ENCODE peak calls at places on chromosomes 7 and 10, in six cellular contexts. One of them, this sample, is unnamed.
A peak's percentile ranks its signal among the peaks of the same experiment; 100 is the strongest.

GRCh38 chr7:25297231-25297630 is 68.9 kb upstream of the NPVF start:
- DNase-seq in A549: no peak
- DNase-seq in GM06990: no peak
- DNase-seq in mucosa of descending colon: no peak
- DNase-seq in mesothelial cell of epicardium: no peak
- DNase-seq in progenitor cell of endocrine pancreas: no peak
- DNase-seq in this sample: no peak

GRCh38 chr10:130802301-130802700 is 509.2 kb downstream of the TCERG1L start:
- DNase-seq in A549: no peak
- DNase-seq in GM06990: no peak
- DNase-seq in mucosa of descending colon: no peak
- DNase-seq in mesothelial cell of epicardium: no peak
- DNase-seq in progenitor cell of endocrine pancreas: no peak
- DNase-seq in this sample: no peak

GRCh38 chr7:1348096-1348835 is 111.0 kb downstream of the MICALL2 start:
- DNase-seq in A549: no peak
- DNase-seq in GM06990: no peak
- DNase-seq in mucosa of descending colon: peak; percentile 29
- DNase-seq in mesothelial cell of epicardium: no peak
- DNase-seq in progenitor cell of endocrine pancreas: no peak
- DNase-seq in this sample: no peak

GRCh38 chr10:3948843-3949242 is 163.8 kb upstream of the KLF6 start:
- DNase-seq in A549: peak; percentile 16
- DNase-seq in GM06990: no peak
- DNase-seq in mucosa of descending colon: no peak
- DNase-seq in mesothelial cell of epicardium: no peak
- DNase-seq in progenitor cell of endocrine pancreas: no peak
- DNase-seq in this sample: no peak

GRCh38 chr7:10300557-10300956 is 673.1 kb upstream of the PHF14 start:
- DNase-seq in A549: no peak
- DNase-seq in GM06990: no peak
- DNase-seq in mucosa of descending colon: no peak
- DNase-seq in mesothelial cell of epicardium: no peak
- DNase-seq in progenitor cell of endocrine pancreas: no peak
- DNase-seq in this sample: no peak

GRCh38 chr7:85719981-85720963 is 533.4 kb upstream of the SEMA3D start:
- DNase-seq in A549: peak; percentile 45
- DNase-seq in GM06990: no peak
- DNase-seq in mucosa of descending colon: no peak
- DNase-seq in mesothelial cell of epicardium: no peak
- DNase-seq in progenitor cell of endocrine pancreas: no peak
- DNase-seq in this sample: no peak

GRCh38 chr10:104234934-104235333 is 2.8 kb upstream of the CFAP43 start:
- DNase-seq in A549: no peak
- DNase-seq in GM06990: no peak
- DNase-seq in mucosa of descending colon: no peak
- DNase-seq in mesothelial cell of epicardium: no peak
- DNase-seq in progenitor cell of endocrine pancreas: no peak
- DNase-seq in this sample: no peak

GRCh38 chr7:16078076-16078952 is 343.0 kb downstream of the CRPPA start:
- DNase-seq in A549: peak; percentile 71
- DNase-seq in GM06990: no peak
- DNase-seq in mucosa of descending colon: no peak
- DNase-seq in mesothelial cell of epicardium: no peak
- DNase-seq in progenitor cell of endocrine pancreas: no peak
- DNase-seq in this sample: peak; percentile 4

GRCh38 chr10:44992070-44992731 is 8.5 kb upstream of the ZNF22 start:
- DNase-seq in A549: no peak
- DNase-seq in GM06990: no peak
- DNase-seq in mucosa of descending colon: peak; percentile 37
- DNase-seq in mesothelial cell of epicardium: no peak
- DNase-seq in progenitor cell of endocrine pancreas: no peak
- DNase-seq in this sample: no peak

GRCh38 chr10:23368816-23369640 is 24.4 kb upstream of the C10orf67 start:
- DNase-seq in A549: no peak
- DNase-seq in GM06990: peak; percentile 62
- DNase-seq in mucosa of descending colon: no peak
- DNase-seq in mesothelial cell of epicardium: no peak
- DNase-seq in progenitor cell of endocrine pancreas: no peak
- DNase-seq in this sample: peak; percentile 61

GRCh38 chr10:26513101-26513500 is 75.0 kb downstream of the APBB1IP start:
- DNase-seq in A549: no peak
- DNase-seq in GM06990: no peak
- DNase-seq in mucosa of descending colon: no peak
- DNase-seq in mesothelial cell of epicardium: no peak
- DNase-seq in progenitor cell of endocrine pancreas: no peak
- DNase-seq in this sample: no peak

GRCh38 chr10:26517141-26517890 is 79.2 kb downstream of the APBB1IP start:
- DNase-seq in A549: no peak
- DNase-seq in GM06990: no peak
- DNase-seq in mucosa of descending colon: no peak
- DNase-seq in mesothelial cell of epicardium: no peak
- DNase-seq in progenitor cell of endocrine pancreas: no peak
- DNase-seq in this sample: no peak

GRCh38 chr10:26520575-26520974 is 82.4 kb downstream of the APBB1IP start:
- DNase-seq in A549: no peak
- DNase-seq in GM06990: no peak
- DNase-seq in mucosa of descending colon: no peak
- DNase-seq in mesothelial cell of epicardium: no peak
- DNase-seq in progenitor cell of endocrine pancreas: no peak
- DNase-seq in this sample: no peak

GRCh38 chr10:26519803-26520202 is 81.7 kb downstream of the APBB1IP start:
- DNase-seq in A549: no peak
- DNase-seq in GM06990: no peak
- DNase-seq in mucosa of descending colon: no peak
- DNase-seq in mesothelial cell of epicardium: no peak
- DNase-seq in progenitor cell of endocrine pancreas: no peak
- DNase-seq in this sample: no peak

DNA sequence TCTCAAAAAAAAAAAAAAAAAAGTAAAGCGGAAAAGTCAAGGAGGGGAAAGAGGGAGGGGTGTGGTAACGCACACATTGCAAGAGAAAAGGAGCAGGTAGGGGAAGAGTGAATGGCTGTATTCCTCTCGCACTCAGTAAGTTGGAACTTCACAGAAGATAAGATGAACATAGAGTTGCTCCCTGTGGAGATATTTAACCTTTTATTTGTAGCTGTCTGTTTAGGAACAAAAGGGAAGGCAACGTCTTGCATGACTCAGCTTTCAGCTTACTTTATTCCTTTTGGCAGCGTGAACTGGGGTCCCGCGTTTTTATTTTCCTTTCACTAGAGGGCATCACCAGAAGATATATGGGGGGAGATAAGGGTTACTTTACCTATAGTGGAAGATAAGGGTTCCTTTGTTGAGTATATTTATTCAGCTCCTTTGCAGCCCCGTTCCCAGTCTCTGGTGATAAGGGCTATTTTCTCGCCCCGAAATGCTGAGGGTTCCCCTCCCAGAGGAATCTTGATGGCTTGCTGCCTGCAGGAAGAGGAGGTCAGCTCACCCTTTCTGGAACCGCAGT is 78.5 kb downstream of the APBB1IP start:
- DNase-seq in A549: no peak
- DNase-seq in GM06990: no peak
- DNase-seq in mucosa of descending colon: no peak
- DNase-seq in mesothelial cell of epicardium: no peak
- DNase-seq in progenitor cell of endocrine pancreas: peak; percentile 10
- DNase-seq in this sample: no peak
- TF ChIP-seq CTCF in A549: no peak
- TF ChIP-seq CTCF in GM06990: no peak
- TF ChIP-seq CTCF in mucosa of descending colon: no peak
- TF ChIP-seq CTCF in mesothelial cell of epicardium: no peak
- TF ChIP-seq CTCF in progenitor cell of endocrine pancreas: no peak
- TF ChIP-seq CTCF in this sample: no peak

DNA sequence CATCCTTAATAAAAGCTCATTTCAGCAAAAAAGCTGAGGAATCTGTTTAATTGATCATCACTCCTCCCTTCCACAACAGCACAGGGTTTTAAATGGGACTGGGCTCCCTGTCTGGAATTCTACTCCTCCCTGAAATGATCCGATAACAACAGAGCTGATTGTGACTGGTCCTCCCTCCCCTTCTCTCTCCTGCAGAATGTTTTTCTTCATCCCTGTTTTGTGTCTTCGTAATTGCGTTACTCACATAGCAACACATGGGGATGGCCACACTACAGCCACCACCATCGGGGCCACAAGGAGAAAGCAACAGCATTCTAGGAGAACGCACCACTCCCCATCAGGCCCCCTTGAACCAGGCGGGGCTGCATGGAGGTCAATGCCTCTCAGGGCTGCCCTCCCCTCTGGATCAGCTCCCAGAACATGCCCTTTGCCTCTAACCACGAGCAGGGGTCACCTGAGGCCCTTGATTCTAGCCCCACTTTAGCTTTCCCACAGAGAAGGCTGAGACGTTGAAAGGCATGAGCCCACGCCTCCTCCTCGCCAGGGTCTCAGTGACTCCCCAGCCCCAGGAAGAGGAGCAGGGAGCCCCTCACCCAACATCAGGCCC is 152.6 kb downstream of the PLXNA4 start:
- DNase-seq in A549: no peak
- DNase-seq in GM06990: no peak
- DNase-seq in mucosa of descending colon: no peak
- DNase-seq in mesothelial cell of epicardium: no peak
- DNase-seq in progenitor cell of endocrine pancreas: no peak
- DNase-seq in this sample: no peak
- TF ChIP-seq CTCF in A549: no peak
- TF ChIP-seq CTCF in GM06990: no peak
- TF ChIP-seq CTCF in mucosa of descending colon: no peak
- TF ChIP-seq CTCF in mesothelial cell of epicardium: no peak
- TF ChIP-seq CTCF in progenitor cell of endocrine pancreas: no peak
- TF ChIP-seq CTCF in this sample: no peak

GRCh38 chr10:62514079-62514693 is 140.0 kb downstream of the ZNF365 start:
- DNase-seq in A549: no peak
- DNase-seq in GM06990: no peak
- DNase-seq in mucosa of descending colon: no peak
- DNase-seq in mesothelial cell of epicardium: no peak
- DNase-seq in progenitor cell of endocrine pancreas: no peak
- DNase-seq in this sample: no peak
- TF ChIP-seq CTCF in A549: no peak
- TF ChIP-seq CTCF in GM06990: no peak
- TF ChIP-seq CTCF in mucosa of descending colon: no peak
- TF ChIP-seq CTCF in mesothelial cell of epicardium: no peak
- TF ChIP-seq CTCF in progenitor cell of endocrine pancreas: no peak
- TF ChIP-seq CTCF in this sample: no peak

GRCh38 chr7:41048771-41049170 is 654.1 kb downstream of the INHBA start:
- DNase-seq in A549: no peak
- DNase-seq in GM06990: no peak
- DNase-seq in mucosa of descending colon: no peak
- DNase-seq in mesothelial cell of epicardium: no peak
- DNase-seq in progenitor cell of endocrine pancreas: no peak
- DNase-seq in this sample: no peak

GRCh38 chr7:41046778-41047177 is 656.1 kb downstream of the INHBA start:
- DNase-seq in A549: no peak
- DNase-seq in GM06990: no peak
- DNase-seq in mucosa of descending colon: no peak
- DNase-seq in mesothelial cell of epicardium: no peak
- DNase-seq in progenitor cell of endocrine pancreas: no peak
- DNase-seq in this sample: no peak

GRCh38 chr7:41046221-41046761 is 656.6 kb downstream of the INHBA start:
- DNase-seq in A549: no peak
- DNase-seq in GM06990: no peak
- DNase-seq in mucosa of descending colon: no peak
- DNase-seq in mesothelial cell of epicardium: no peak
- DNase-seq in progenitor cell of endocrine pancreas: no peak
- DNase-seq in this sample: no peak

GRCh38 chr7:41047192-41047591 is 655.7 kb downstream of the INHBA start:
- DNase-seq in A549: no peak
- DNase-seq in GM06990: no peak
- DNase-seq in mucosa of descending colon: no peak
- DNase-seq in mesothelial cell of epicardium: no peak
- DNase-seq in progenitor cell of endocrine pancreas: no peak
- DNase-seq in this sample: no peak

DNA sequence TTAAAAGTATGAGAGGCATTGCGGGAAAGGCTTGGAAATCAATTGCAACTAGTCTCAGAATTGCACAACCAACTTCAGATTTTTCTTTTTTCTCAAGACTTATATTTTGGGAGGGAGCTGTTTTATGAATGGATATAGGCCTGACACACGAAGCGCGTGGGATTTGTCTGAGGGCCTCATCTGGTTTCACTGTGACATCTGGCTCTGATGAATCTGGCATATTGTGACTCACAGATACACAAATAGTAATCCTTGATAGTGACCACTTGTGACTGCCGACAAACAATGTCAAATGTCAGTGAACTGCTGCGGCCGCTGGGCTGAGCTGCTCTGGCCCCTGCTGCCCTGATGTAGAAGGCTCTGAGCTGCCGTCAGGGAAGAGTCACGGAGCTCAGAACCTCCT is 655.1 kb downstream of the INHBA start:
- DNase-seq in A549: no peak
- DNase-seq in GM06990: no peak
- DNase-seq in mucosa of descending colon: no peak
- DNase-seq in mesothelial cell of epicardium: no peak
- DNase-seq in progenitor cell of endocrine pancreas: no peak
- DNase-seq in this sample: no peak
- TF ChIP-seq CTCF in A549: no peak
- TF ChIP-seq CTCF in GM06990: no peak
- TF ChIP-seq CTCF in mucosa of descending colon: no peak
- TF ChIP-seq CTCF in mesothelial cell of epicardium: no peak
- TF ChIP-seq CTCF in progenitor cell of endocrine pancreas: no peak
- TF ChIP-seq CTCF in this sample: no peak

GRCh38 chr10:11697718-11698527 is 44.3 kb upstream of the ECHDC3 start:
- DNase-seq in A549: no peak
- DNase-seq in GM06990: no peak
- DNase-seq in mucosa of descending colon: no peak
- DNase-seq in mesothelial cell of epicardium: no peak
- DNase-seq in progenitor cell of endocrine pancreas: no peak
- DNase-seq in this sample: no peak
- TF ChIP-seq CTCF in A549: peak; percentile 23
- TF ChIP-seq CTCF in GM06990: peak; percentile 42
- TF ChIP-seq CTCF in mucosa of descending colon: no peak
- TF ChIP-seq CTCF in mesothelial cell of epicardium: no peak
- TF ChIP-seq CTCF in progenitor cell of endocrine pancreas: no peak
- TF ChIP-seq CTCF in this sample: peak; percentile 50

DNA sequence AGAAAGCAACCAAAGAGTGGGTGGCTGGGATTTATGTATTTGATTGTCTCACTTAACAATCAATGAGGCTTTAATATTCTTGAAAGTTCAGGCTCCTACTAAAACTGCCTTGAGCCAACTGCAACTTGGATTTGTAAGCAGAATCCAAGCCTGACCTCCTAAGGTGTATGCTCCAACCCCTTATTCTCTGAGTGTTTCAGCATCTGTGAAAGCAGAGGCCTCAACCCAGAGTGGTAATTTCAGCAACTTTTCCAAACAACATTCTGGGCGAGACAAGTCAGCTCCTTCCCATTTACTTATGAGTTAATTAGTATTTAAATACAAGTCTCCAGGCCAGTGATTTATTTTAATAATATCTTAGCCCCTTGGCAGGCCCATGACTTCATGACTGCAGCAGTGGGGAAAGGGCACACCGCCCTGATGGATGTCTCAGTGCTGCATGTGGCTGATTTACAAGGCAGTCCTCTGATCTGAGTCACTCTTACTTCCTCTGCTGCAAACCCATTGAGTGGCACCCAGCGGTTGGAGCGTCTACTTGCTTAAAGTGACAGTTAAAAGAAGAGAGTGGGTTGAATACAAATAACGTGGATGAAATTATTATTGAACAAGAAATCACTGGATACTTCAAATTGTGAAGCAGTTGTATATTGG is 209.1 kb downstream of the TRIL start:
- DNase-seq in A549: peak; percentile 50
- DNase-seq in GM06990: peak; percentile 24
- DNase-seq in mucosa of descending colon: no peak
- DNase-seq in mesothelial cell of epicardium: no peak
- DNase-seq in progenitor cell of endocrine pancreas: no peak
- DNase-seq in this sample: no peak
- TF ChIP-seq CTCF in A549: no peak
- TF ChIP-seq CTCF in GM06990: no peak
- TF ChIP-seq CTCF in mucosa of descending colon: no peak
- TF ChIP-seq CTCF in mesothelial cell of epicardium: no peak
- TF ChIP-seq CTCF in progenitor cell of endocrine pancreas: no peak
- TF ChIP-seq CTCF in this sample: no peak